ENCODE peak calls at places on chromosome 11, in eight cellular contexts. S, Q, V, X, O, H, B and P are unnamed samples.

GRCh38 chr11:78195917-78196545 is 7.3 kb downstream of the USP35 start:
- DNase-seq in H (no peak), X (no peak), B (no peak), V (no peak), Q (no peak), O (no peak), S (no peak), P (peak; percentile 43)

GRCh38 chr11:110093407-110094297 is 460 bp downstream of the ZC3H12C start:
- DNase-seq in S (peak; percentile 67), B (peak; percentile 92), H (peak; percentile 11), X (peak; percentile 66), V (no peak), O (no peak), Q (peak; percentile 61), P (peak; percentile 78)

GRCh38 chr11:122765487-122766131 is 72.7 kb upstream of the CRTAM start:
- DNase-seq in H (no peak), B (no peak), O (no peak), X (no peak), V (no peak), Q (no peak), S (no peak), P (no peak)

GRCh38 chr11:79396674-79397073 is 44.2 kb downstream of the TENM4 start:
- DNase-seq in V (no peak), Q (no peak), B (no peak), O (no peak), H (no peak), S (no peak), X (no peak), P (no peak)

GRCh38 chr11:11993814-11994213 is 14.6 kb downstream of the DKK3 start:
- DNase-seq in S (peak; percentile 15), X (no peak), Q (no peak), V (no peak), H (no peak), O (no peak), B (no peak), P (no peak)

GRCh38 chr11:2267871-2268825 is 2.2 kb downstream of the ASCL2 start:
- DNase-seq in S (no peak), X (no peak), Q (no peak), B (peak; percentile 61), H (no peak), V (no peak), O (no peak), P (peak; percentile 54)

GRCh38 chr11:116881153-116881552 is 43.7 kb upstream of the APOA1 start:
- DNase-seq in X (no peak), B (no peak), O (no peak), S (no peak), Q (no peak), H (no peak), V (no peak), P (no peak)

GRCh38 chr11:83047515-83048225 is 24.0 kb downstream of the RAB30 start:
- DNase-seq in S (no peak), O (no peak), X (no peak), V (no peak), H (no peak), Q (no peak), B (no peak), P (no peak)

GRCh38 chr11:46277623-46278386 is at the start of gene CREB3L1:
- DNase-seq in B (peak; percentile 88), O (no peak), V (no peak), X (peak; percentile 89), Q (peak; percentile 81), H (no peak), S (peak; percentile 59), P (peak; percentile 83)

GRCh38 chr11:8735094-8735493 is 52.5 kb downstream of the RPL27A start:
- DNase-seq in O (no peak), X (no peak), H (no peak), Q (no peak), S (no peak), V (no peak), B (no peak), P (no peak)

GRCh38 chr11:32615422-32615821 is 31.8 kb downstream of the EIF3M start:
- DNase-seq in V (no peak), X (no peak), H (no peak), B (no peak), O (no peak), Q (no peak), S (peak; percentile 6), P (no peak)

GRCh38 chr11:8732748-8733241 is 50.2 kb downstream of the RPL27A start:
- DNase-seq in S (no peak), X (peak; percentile 23), B (peak; percentile 56), H (no peak), V (peak; percentile 82), O (no peak), Q (peak; percentile 39), P (no peak)

GRCh38 chr11:44862546-44863101 is 88.1 kb downstream of the TP53I11 start:
- DNase-seq in V (no peak), H (no peak), Q (no peak), S (no peak), O (no peak), X (no peak), B (no peak), P (no peak)

GRCh38 chr11:45754746-45755145 is 50.2 kb upstream of the SLC35C1 start:
- DNase-seq in Q (no peak), S (no peak), V (no peak), B (no peak), O (no peak), X (no peak), H (no peak), P (no peak)

GRCh38 chr11:34565417-34566208 is 52.0 kb upstream of the ELF5 start:
- DNase-seq in O (no peak), S (peak; percentile 61), X (peak; percentile 19), B (no peak), Q (no peak), H (no peak), V (no peak), P (no peak)

GRCh38 chr11:119262668-119263351 is 54.1 kb downstream of the MCAM start:
- DNase-seq in X (no peak), Q (no peak), H (no peak), S (no peak), B (no peak), O (no peak), V (no peak), P (no peak)

GRCh38 chr11:114366331-114367243 is 33.7 kb downstream of the C11orf71 start:
- DNase-seq in S (no peak), O (no peak), H (no peak), Q (no peak), V (no peak), X (no peak), B (no peak), P (no peak)

GRCh38 chr11:2392241-2392959 is 8.2 kb upstream of the TSSC4 start:
- DNase-seq in O (no peak), B (peak; percentile 53), X (no peak), V (no peak), S (no peak), Q (no peak), H (no peak), P (no peak)

GRCh38 chr11:15367695-15368094 is 253.0 kb downstream of the INSC start:
- DNase-seq in S (no peak), H (no peak), X (no peak), V (no peak), B (no peak), O (no peak), Q (no peak), P (no peak)

GRCh38 chr11:36150986-36151385 is 138.2 kb downstream of the COMMD9 start:
- DNase-seq in B (no peak), H (no peak), X (no peak), V (no peak), O (no peak), Q (no peak), S (no peak), P (no peak)

GRCh38 chr11:134483857-134484256 is 71.8 kb upstream of the B3GAT1 start:
- DNase-seq in B (no peak), Q (no peak), O (no peak), V (no peak), S (no peak), H (no peak), X (no peak), P (no peak)

GRCh38 chr11:125111341-125112234 is at the start of gene TMEM218:
- DNase-seq in S (peak; percentile 100), H (peak; percentile 81), X (peak; percentile 99), O (peak; percentile 94), Q (peak; percentile 99), B (peak; percentile 97), V (peak; percentile 96), P (peak; percentile 100)

DNA sequence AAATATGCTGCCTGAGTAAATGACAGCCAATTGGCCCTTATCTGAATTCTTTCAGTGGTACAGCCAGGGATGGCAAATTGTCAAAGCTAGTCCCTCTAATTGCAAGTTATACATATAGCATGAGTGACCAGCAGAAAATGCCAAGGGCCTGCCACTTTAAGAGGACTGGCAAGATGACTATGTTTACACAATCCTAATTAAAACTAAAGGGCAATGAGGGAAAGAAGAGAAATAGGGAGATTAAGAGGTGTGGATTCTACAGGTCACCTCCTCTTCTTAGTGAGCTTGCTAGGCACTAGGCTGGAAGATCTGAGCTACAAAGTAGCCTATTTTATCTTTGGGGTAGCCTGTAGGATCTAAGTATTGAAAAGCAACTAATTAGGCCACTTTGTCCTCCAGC is 13.5 kb downstream of the NUMA1 start:
- DNase-seq in O (no peak), S (no peak), H (no peak), Q (no peak), V (no peak), X (peak; percentile 39), B (no peak), P (no peak)
- H3K9me3 ChIP-seq in O (no peaks in the 10 kb centered on the region), S (no peaks in the 10 kb centered on the region), H (no peaks in the 10 kb centered on the region), Q (no peaks in the 10 kb centered on the region), V (no peaks in the 10 kb centered on the region), X (no peaks in the 10 kb centered on the region), B (no peaks in the 10 kb centered on the region), P (no peaks in the 10 kb centered on the region)

GRCh38 chr11:28139848-28140415 is 31.7 kb downstream of the METTL15 start:
- DNase-seq in Q (no peak), X (no peak), S (no peak), H (no peak), O (no peak), B (no peak), V (no peak), P (no peak)
- H3K9me3 ChIP-seq in Q (peaks cover 11% of the 10 kb centered on the region), X (peaks cover 39% of the 10 kb centered on the region), S (peaks cover 21% of the 10 kb centered on the region), H (peaks cover 31% of the 10 kb centered on the region), O (peaks cover 16% of the 10 kb centered on the region), B (peaks cover 17% of the 10 kb centered on the region), V (peaks cover 8% of the 10 kb centered on the region), P (peaks cover 5% of the 10 kb centered on the region)

DNA sequence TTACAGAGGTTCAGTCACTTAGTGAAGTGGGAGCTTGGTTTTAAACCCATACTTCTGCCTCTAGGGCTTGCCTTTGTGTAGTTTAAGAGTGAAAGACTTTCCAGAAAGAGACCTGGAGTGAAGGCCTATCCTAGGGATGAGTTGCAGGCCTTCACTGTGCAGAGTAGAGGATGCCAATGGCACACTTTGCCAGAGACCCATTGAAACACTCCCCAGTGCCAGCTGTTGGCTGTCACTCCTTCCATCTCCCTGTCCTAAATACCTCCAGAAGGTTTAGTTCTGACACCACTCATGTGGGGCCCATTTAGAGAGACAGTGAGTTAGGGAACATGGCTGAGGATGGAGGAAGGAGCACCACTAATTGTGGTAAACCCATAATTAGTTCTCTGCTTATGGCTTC is 31.5 kb downstream of the NAV2 start:
- DNase-seq in H (no peak), Q (no peak), S (no peak), X (no peak), B (no peak), V (no peak), O (no peak), P (no peak)
- H3K9me3 ChIP-seq in H (no peaks in the 10 kb centered on the region), Q (no peaks in the 10 kb centered on the region), S (no peaks in the 10 kb centered on the region), X (no peaks in the 10 kb centered on the region), B (no peaks in the 10 kb centered on the region), V (no peaks in the 10 kb centered on the region), O (no peaks in the 10 kb centered on the region), P (no peaks in the 10 kb centered on the region)

GRCh38 chr11:101993172-101993571 is 54.1 kb upstream of the CFAP300 start:
- DNase-seq in O (no peak), H (no peak), B (no peak), S (no peak), Q (no peak), X (no peak), V (no peak), P (no peak)

GRCh38 chr11:101987370-101987769 is 59.9 kb upstream of the CFAP300 start:
- DNase-seq in H (no peak), O (no peak), X (no peak), S (peak; percentile 15), Q (no peak), V (no peak), B (no peak), P (no peak)
- H3K9me3 ChIP-seq in H (no peaks in the 10 kb centered on the region), O (no peaks in the 10 kb centered on the region), X (no peaks in the 10 kb centered on the region), S (no peaks in the 10 kb centered on the region), Q (no peaks in the 10 kb centered on the region), V (no peaks in the 10 kb centered on the region), B (no peaks in the 10 kb centered on the region), P (no peaks in the 10 kb centered on the region)